ENCODE peak calls at places on chromosomes 3 and 15, in seven cellular contexts. S is effector CD4-positive, alpha-beta T cell; C is activated T-cell treated with anti-CD3 and anti-CD28 coated beads for 1 hour; Y is foreskin keratinocyte; D is fibroblast of mammary gland; J is dorsolateral prefrontal cortex; M is anterior cingulate cortex. K is an unnamed sample.

GRCh38 chr15:29674661-29675533 is 147.4 kb downstream of the TJP1 start:
- DNase-seq in S (no peak), C (no peak), Y (no peak), D (peak; percentile 40), J (no peak), M (no peak), K (peak; percentile 60)

GRCh38 chr3:178112134-178112533 is 424.1 kb upstream of the KCNMB2 start:
- DNase-seq in S (no peak), C (no peak), Y (no peak), D (no peak), J (no peak), M (no peak), K (no peak)

GRCh38 chr3:162376761-162377160 is 880.2 kb downstream of the OTOL1 start:
- DNase-seq in S (no peak), C (no peak), Y (no peak), D (peak; percentile 40), J (no peak), M (no peak), K (no peak)

GRCh38 chr15:34119291-34119690 is 17.4 kb downstream of the PGBD4 start:
- DNase-seq in S (no peak), C (no peak), Y (no peak), D (peak; percentile 45), J (no peak), M (no peak), K (no peak)

GRCh38 chr3:55169608-55170010 is 241.8 kb upstream of the LRTM1 start:
- DNase-seq in S (no peak), C (no peak), Y (peak; percentile 18), D (peak; percentile 100), J (no peak), M (no peak), K (no peak)

GRCh38 chr3:70805044-70805732 is 492.8 kb upstream of the MDFIC2 start:
- DNase-seq in S (no peak), C (no peak), Y (no peak), D (peak; percentile 79), J (no peak), M (no peak), K (no peak)

GRCh38 chr3:58688563-58688962 is 22.0 kb upstream of the FAM3D start:
- DNase-seq in S (no peak), C (no peak), Y (no peak), D (no peak), J (no peak), M (no peak), K (no peak)

GRCh38 chr15:33865416-33865815 is 102.9 kb upstream of the CHRM5 start:
- DNase-seq in S (no peak), C (no peak), Y (no peak), D (peak; percentile 24), J (no peak), M (no peak), K (no peak)

GRCh38 chr15:32682569-32682968 is 35.2 kb upstream of the GREM1 start:
- DNase-seq in S (no peak), C (no peak), Y (peak; percentile 77), D (peak; percentile 96), J (no peak), M (no peak), K (no peak)

GRCh38 chr15:66071160-66071559 is 182.4 kb downstream of the MEGF11 start:
- DNase-seq in S (no peak), C (no peak), Y (no peak), D (no peak), J (no peak), M (no peak), K (no peak)

GRCh38 chr15:95853350-95853749 is 477.1 kb upstream of the NR2F2 start:
- DNase-seq in S (no peak), C (no peak), Y (no peak), D (peak; percentile 42), J (no peak), M (no peak), K (no peak)

GRCh38 chr15:39640665-39641064 is 59.8 kb downstream of the THBS1 start:
- DNase-seq in S (no peak), C (no peak), Y (no peak), D (no peak), J (no peak), M (no peak), K (no peak)

GRCh38 chr15:101049856-101050646 is 130.9 kb downstream of the LRRK1 start:
- DNase-seq in S (no peak), C (no peak), Y (no peak), D (no peak), J (no peak), M (no peak), K (no peak)

K was measured in NT2/D1.